ENCODE peak calls at places on chromosome 20, in seven cellular contexts. X, U, Z, O, S, H and P are unnamed samples.

GRCh38 chr20:60035486-60035885 is 77.3 kb downstream of the CDH26 start:
- DNase-seq in S (no peak), U (no peak), O (no peak), Z (no peak), H (no peak), X (no peak), P (no peak)

GRCh38 chr20:17887331-17888030 is 81.1 kb downstream of the SNX5 start:
- DNase-seq in O (no peak), Z (no peak), X (no peak), H (no peak), U (no peak), S (no peak), P (no peak)

GRCh38 chr20:40232288-40232687 is 456.7 kb downstream of the MAFB start:
- DNase-seq in O (no peak), U (no peak), Z (no peak), X (no peak), H (no peak), S (no peak), P (no peak)

GRCh38 chr20:11315506-11315905 is 602.2 kb upstream of the BTBD3 start:
- DNase-seq in O (no peak), H (no peak), U (no peak), S (no peak), X (no peak), Z (no peak), P (no peak)

GRCh38 chr20:57278457-57278856 is 12.0 kb upstream of the BMP7 start:
- DNase-seq in O (no peak), S (no peak), Z (no peak), U (no peak), X (no peak), H (no peak), P (no peak)

GRCh38 chr20:62751551-62752150 is 43.0 kb downstream of the NTSR1 start:
- DNase-seq in Z (no peak), S (no peak), U (no peak), X (no peak), O (no peak), H (no peak), P (peak)

GRCh38 chr20:33298391-33298790 is 15.4 kb downstream of the BPIFB1 start:
- DNase-seq in H (no peak), O (no peak), Z (no peak), S (no peak), X (no peak), U (no peak), P (no peak)

GRCh38 chr20:59515013-59515905 is 89.1 kb upstream of the PHACTR3 start:
- DNase-seq in X (peak), Z (no peak), H (no peak), U (no peak), O (peak), S (no peak), P (peak)

GRCh38 chr20:13262302-13262650 is 41.2 kb downstream of the ISM1 start:
- DNase-seq in U (no peak), X (no peak), O (no peak), H (no peak), S (no peak), Z (no peak), P (no peak)

GRCh38 chr20:17505664-17506517 is 25.3 kb downstream of the BFSP1 start:
- DNase-seq in Z (no peak), O (no peak), S (peak), X (no peak), U (no peak), H (no peak), P (no peak)

GRCh38 chr20:24160563-24161355 is 172.2 kb upstream of the GGTLC1 start:
- DNase-seq in H (no peak), Z (no peak), O (peak), X (peak), S (no peak), U (no peak), P (peak)

GRCh38 chr20:13105864-13106457 is 97.2 kb downstream of the SPTLC3 start:
- DNase-seq in Z (no peak), S (no peak), O (peak), H (no peak), X (peak), U (no peak), P (peak)

GRCh38 chr20:47133809-47134456 is 222.6 kb downstream of the ZMYND8 start:
- DNase-seq in S (no peak), X (no peak), U (no peak), Z (no peak), H (no peak), O (no peak), P (no peak)

GRCh38 chr20:31871602-31871954 is 1.1 kb downstream of the TTLL9 start:
- DNase-seq in X (no peak), H (no peak), Z (no peak), O (no peak), U (no peak), S (no peak), P (no peak)

GRCh38 chr20:50915424-50915823 is 15.8 kb downstream of the ADNP start:
- DNase-seq in H (no peak), Z (no peak), U (no peak), X (no peak), O (no peak), S (no peak), P (no peak)

GRCh38 chr20:36526521-36527011 is 14.8 kb upstream of the MYL9 start:
- DNase-seq in X (no peak), S (no peak), Z (no peak), O (no peak), U (no peak), H (no peak), P (peak)

GRCh38 chr20:57718490-57719009 is 8.7 kb upstream of the PMEPA1 start:
- DNase-seq in S (peak), U (peak), Z (peak), O (peak), X (peak), H (peak), P (peak)

GRCh38 chr20:59032713-59033059 is 551 bp upstream of the ATP5F1E start:
- DNase-seq in S (no peak), U (no peak), X (peak), O (peak), H (no peak), Z (no peak), P (no peak)

GRCh38 chr20:38982291-38982690 is 20.1 kb downstream of the DHX35 start:
- DNase-seq in O (no peak), U (no peak), X (no peak), H (no peak), Z (no peak), S (no peak), P (no peak)

GRCh38 chr20:32070282-32070681 is 18.2 kb downstream of the HCK start:
- DNase-seq in X (no peak), H (no peak), O (no peak), Z (no peak), S (no peak), U (no peak), P (no peak)

GRCh38 chr20:4720121-4720976 is 1.4 kb upstream of the PRND start:
- DNase-seq in X (peak), Z (peak), O (peak), S (peak), H (peak), U (peak), P (peak)

GRCh38 chr20:8431538-8432434 is 299.7 kb downstream of the PLCB1 start:
- DNase-seq in O (peak), Z (no peak), X (peak), H (no peak), U (no peak), S (no peak), P (peak)

GRCh38 chr20:64130876-64131275 is 23.5 kb upstream of the NPBWR2 start:
- DNase-seq in O (no peak), Z (no peak), X (no peak), U (no peak), H (no peak), S (no peak), P (no peak)

GRCh38 chr20:34111057-34111711 is 859 bp downstream of the EIF2S2 start:
- DNase-seq in Z (no peak), U (no peak), S (no peak), X (no peak), O (no peak), H (no peak), P (no peak)

GRCh38 chr20:50217207-50217949 is 26.7 kb downstream of the CEBPB start:
- DNase-seq in Z (no peak), H (no peak), X (no peak), U (no peak), O (no peak), S (no peak), P (no peak)

GRCh38 chr20:53004267-53004813 is 32.2 kb downstream of the TSHZ2 start:
- DNase-seq in S (no peak), Z (no peak), H (no peak), U (no peak), O (no peak), X (no peak), P (no peak)

GRCh38 chr20:11178946-11179654 is 505.3 kb upstream of the JAG1 start:
- DNase-seq in U (no peak), Z (no peak), X (no peak), S (no peak), O (no peak), H (no peak), P (no peak)

GRCh38 chr20:1105599-1106194 is 12.7 kb upstream of the PSMF1 start:
- DNase-seq in S (no peak), U (no peak), Z (no peak), H (no peak), X (no peak), O (no peak), P (no peak)

GRCh38 chr20:64224344-64225165 is 31.0 kb upstream of the PCMTD2 start:
- DNase-seq in Z (no peak), H (no peak), X (no peak), U (no peak), O (no peak), S (no peak), P (no peak)

GRCh38 chr20:41308726-41309413 is 8.7 kb downstream of the ZHX3 start:
- DNase-seq in H (no peak), Z (no peak), U (no peak), O (no peak), S (no peak), X (no peak), P (no peak)